ENCODE peak calls at places on chromosomes 2 and 18, in seven cellular contexts. B is GM10248, P is Peyer's patch, E is D721Med, C is OCI-LY7, T is lower lobe of right lung, D is neural progenitor cell. W is an unnamed sample.
A peak's percentile ranks its signal among the peaks of the same experiment; 100 is the strongest.

GRCh38 chr2:145185696-145186095 is 665.8 kb upstream of the ZEB2 start:
- DNase-seq in P (no peak), C (no peak), D (no peak), T (no peak), B (no peak), E (no peak), W (no peak)

GRCh38 chr2:136126527-136126926 is 8.6 kb upstream of the CXCR4 start:
- DNase-seq in C (no peak), P (peak; percentile 45), E (no peak), D (no peak), T (no peak), B (no peak), W (no peak)

GRCh38 chr2:28663359-28663758 is 88.3 kb upstream of the PPP1CB start:
- DNase-seq in E (no peak), P (no peak), D (no peak), T (no peak), B (no peak), C (no peak), W (no peak)

GRCh38 chr2:186841940-186842339 is 7.0 kb downstream of the ZSWIM2 start:
- DNase-seq in C (no peak), D (no peak), P (no peak), B (no peak), T (no peak), E (no peak), W (no peak)

GRCh38 chr2:150916997-150917396 is 344.7 kb downstream of the RBM43 start:
- DNase-seq in P (no peak), D (no peak), C (no peak), B (no peak), T (no peak), E (no peak), W (no peak)

GRCh38 chr2:234954551-234954992 is 2.8 kb downstream of the SH3BP4 start:
- DNase-seq in B (no peak), T (peak; percentile 39), P (no peak), C (no peak), D (peak; percentile 64), E (no peak), W (no peak)

GRCh38 chr18:13620206-13620672 is 106.1 kb downstream of the FAM210A start:
- DNase-seq in C (no peak), B (no peak), D (no peak), E (no peak), T (no peak), P (no peak), W (no peak)

GRCh38 chr2:234795974-234796690 is 155.7 kb upstream of the SH3BP4 start:
- DNase-seq in T (no peak), C (no peak), D (no peak), E (no peak), B (no peak), P (no peak), W (no peak)

GRCh38 chr2:232368311-232368731 is 10.2 kb upstream of the ALPP start:
- DNase-seq in B (no peak), T (no peak), E (no peak), D (peak; percentile 23), P (peak; percentile 38), C (no peak), W (no peak)

GRCh38 chr18:11327656-11328055 is 178.3 kb upstream of the PIEZO2 start:
- DNase-seq in B (no peak), P (no peak), E (no peak), T (no peak), C (no peak), D (no peak), W (no peak)

GRCh38 chr18:44733069-44733753 is 52.5 kb downstream of the SETBP1 start:
- DNase-seq in E (no peak), B (no peak), P (no peak), C (no peak), D (no peak), T (no peak), W (no peak)

GRCh38 chr2:216315817-216316603 is 56.3 kb downstream of the MARCHF4 start:
- DNase-seq in C (no peak), D (peak; percentile 84), P (no peak), E (no peak), B (no peak), T (no peak), W (no peak)

GRCh38 chr2:68374184-68374583 is 9.1 kb downstream of the PLEK start:
- DNase-seq in E (no peak), T (no peak), C (no peak), B (no peak), D (no peak), P (no peak), W (no peak)

GRCh38 chr2:54952978-54953456 is 97.2 kb downstream of the RTN4 start:
- DNase-seq in P (no peak), T (no peak), D (no peak), C (no peak), E (no peak), B (no peak), W (no peak)

GRCh38 chr2:118310878-118311442 is 222.7 kb downstream of the INSIG2 start:
- DNase-seq in T (no peak), D (peak; percentile 54), B (peak; percentile 13), E (no peak), P (no peak), C (no peak), W (no peak)

GRCh38 chr18:59353079-59353680 is 5.9 kb downstream of the LMAN1 start:
- DNase-seq in D (no peak), T (no peak), C (no peak), P (no peak), E (no peak), B (no peak), W (no peak)

GRCh38 chr2:229174794-229175529 is 96.1 kb downstream of the PID1 start:
- DNase-seq in B (no peak), C (no peak), E (no peak), D (no peak), T (no peak), P (no peak), W (no peak)

GRCh38 chr2:60821133-60821469 is 60.3 kb upstream of the REL start:
- DNase-seq in C (no peak), B (no peak), D (no peak), T (no peak), E (no peak), P (no peak), W (no peak)
- TF ChIP-seq CTCF in C (peak; percentile 37), B (no peak), D (no peak), T (no peak), E (no peak), P (no peak), W (no peak)

DNA sequence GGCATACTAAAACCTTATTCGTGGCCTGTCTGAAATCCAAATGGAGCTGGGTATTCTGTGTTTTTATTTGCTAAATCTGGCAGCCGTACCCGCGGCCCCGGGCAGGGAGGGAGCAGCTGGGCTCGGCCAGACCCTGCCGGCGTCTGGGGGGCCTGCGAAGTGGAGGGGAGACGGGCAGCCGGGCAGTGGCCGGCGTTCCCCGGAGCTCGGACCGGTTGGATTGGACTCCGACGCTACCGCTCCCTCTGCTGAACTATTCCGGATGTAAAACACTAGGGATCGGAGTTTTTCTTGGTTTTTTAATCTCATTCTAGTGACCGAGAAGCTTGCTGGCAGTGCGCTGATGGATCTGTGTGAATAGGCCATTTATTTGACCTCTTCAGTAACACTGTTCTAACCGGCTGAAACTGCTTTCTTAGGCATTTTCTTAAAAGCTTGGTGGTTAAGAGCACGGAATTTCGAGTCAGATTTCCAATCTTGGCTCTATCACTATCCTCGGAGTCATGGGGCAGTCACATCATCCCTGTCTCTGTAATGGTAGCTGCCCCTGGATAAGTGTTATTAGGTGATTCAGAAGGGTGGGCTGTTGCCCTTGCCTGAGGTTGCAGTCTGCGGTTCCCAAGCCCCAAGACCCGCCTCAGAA is 694 bp downstream of the UNC50 start:
- DNase-seq in D (peak; percentile 53), E (no peak), P (no peak), T (no peak), B (no peak), C (peak; percentile 24), W (peak; percentile 59)
- TF ChIP-seq CTCF in D (no peak), E (no peak), P (no peak), T (no peak), B (no peak), C (no peak), W (no peak)

DNA sequence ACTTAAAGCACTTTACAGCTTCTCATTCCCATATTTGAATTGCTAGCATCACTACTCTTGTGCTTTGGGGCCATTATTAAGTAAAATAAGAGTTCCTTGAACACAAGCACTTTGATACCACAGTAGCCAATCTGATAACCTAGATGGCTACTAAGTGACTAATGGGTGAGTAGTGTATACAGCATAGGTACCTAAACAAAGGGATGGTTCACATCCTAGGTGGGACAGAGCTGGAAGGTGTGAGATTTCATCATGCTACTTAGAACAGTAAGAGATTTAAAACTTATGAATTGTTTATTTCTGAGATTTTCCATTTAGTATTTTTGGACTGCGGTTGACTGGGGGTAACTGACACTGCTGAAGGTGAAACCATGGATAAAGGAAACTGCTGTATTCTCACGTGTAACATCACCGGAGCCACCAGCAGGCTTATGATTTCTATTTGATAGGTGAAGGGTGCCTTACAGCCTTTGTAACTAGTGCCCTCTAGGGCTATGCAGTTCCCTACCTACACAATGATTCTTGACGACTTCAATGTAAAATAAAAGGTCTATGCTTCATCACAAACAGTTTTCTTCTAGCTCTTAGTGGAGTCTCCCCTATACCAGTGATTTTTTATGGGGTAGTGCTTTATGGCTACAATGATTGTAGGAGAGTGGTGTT is 22.1 kb upstream of the CRIM1 start:
- DNase-seq in T (no peak), C (no peak), E (no peak), D (no peak), B (no peak), P (no peak), W (no peak)
- TF ChIP-seq CTCF in T (no peak), C (peak; percentile 16), E (no peak), D (peak; percentile 6), B (peak; percentile 13), P (no peak), W (no peak)

GRCh38 chr18:3455090-3455640 is 5.2 kb downstream of the TGIF1 start:
- DNase-seq in C (no peak), P (no peak), T (no peak), D (peak; percentile 29), E (no peak), B (no peak), W (no peak)
- TF ChIP-seq CTCF in C (peak; percentile 71), P (no peak), T (no peak), D (no peak), E (no peak), B (no peak), W (no peak)

GRCh38 chr2:44087037-44087713 is 81.5 kb upstream of the PPM1B start:
- DNase-seq in P (peak; percentile 94), D (peak; percentile 90), E (peak; percentile 49), T (peak; percentile 90), B (peak; percentile 87), C (peak; percentile 86), W (peak; percentile 94)
- TF ChIP-seq CTCF in P (peak; percentile 99), D (peak; percentile 96), E (peak; percentile 83), T (peak; percentile 96), B (peak; percentile 87), C (peak; percentile 92), W (peak; percentile 93)

GRCh38 chr18:79747156-79747845 is 50.4 kb upstream of the KCNG2 start:
- DNase-seq in D (no peak), T (no peak), B (no peak), C (no peak), E (no peak), P (peak; percentile 42), W (peak; percentile 50)
- TF ChIP-seq CTCF in D (peak; percentile 6), T (no peak), B (no peak), C (no peak), E (no peak), P (no peak), W (no peak)